ENCODE peak calls at places on chromosome 9, in six cellular contexts. I is foreskin fibroblast, H is uterus, E is HFF-Myc, J is A549, T is colonic mucosa. Z is an unnamed sample.

GRCh38 chr9:136171009-136171800 is 33.7 kb downstream of the LHX3 start:
- DNase-seq in I (no peak), H (no peak), E (no peak), J (peak), T (no peak), Z (no peak)

GRCh38 chr9:27338527-27338903 is 41.6 kb upstream of the EQTN start:
- DNase-seq in I (no peak), H (no peak), E (no peak), J (no peak), T (no peak), Z (no peak)

GRCh38 chr9:1032181-1032580 is 18.0 kb upstream of the DMRT2 start:
- DNase-seq in I (no peak), H (no peak), E (no peak), J (no peak), T (no peak), Z (no peak)

GRCh38 chr9:93577045-93577939 is 908 bp downstream of the PHF2 start:
- DNase-seq in I (no peak), H (no peak), E (no peak), J (no peak), T (peak), Z (no peak)

GRCh38 chr9:101736723-101737122 is 1.7 kb downstream of the GRIN3A start:
- DNase-seq in I (no peak), H (no peak), E (no peak), J (no peak), T (no peak), Z (no peak)

GRCh38 chr9:34633851-34634550 is 3.6 kb downstream of the SIGMAR1 start:
- DNase-seq in I (peak), H (peak), E (no peak), J (peak), T (peak), Z (no peak)

GRCh38 chr9:98334796-98335195 is 79.3 kb upstream of the TBC1D2 start:
- DNase-seq in I (no peak), H (no peak), E (no peak), J (no peak), T (no peak), Z (no peak)

GRCh38 chr9:109779711-109780452 is at the start of gene PALM2AKAP2:
- DNase-seq in I (peak), H (peak), E (peak), J (peak), T (peak), Z (peak)

GRCh38 chr9:91166796-91167366 is 194.8 kb downstream of the AUH start:
- DNase-seq in I (no peak), H (no peak), E (no peak), J (no peak), T (no peak), Z (no peak)

GRCh38 chr9:116081437-116082110 is 72.0 kb upstream of the PAPPA start:
- DNase-seq in I (no peak), H (no peak), E (no peak), J (no peak), T (no peak), Z (no peak)

GRCh38 chr9:97363661-97364299 is 48.1 kb upstream of the TDRD7 start:
- DNase-seq in I (no peak), H (no peak), E (no peak), J (no peak), T (no peak), Z (no peak)

GRCh38 chr9:133008824-133009223 is 22.0 kb upstream of the GTF3C5 start:
- DNase-seq in I (no peak), H (no peak), E (no peak), J (peak), T (peak), Z (no peak)

GRCh38 chr9:15606667-15607472 is 54.0 kb downstream of the CCDC171 start:
- DNase-seq in I (peak), H (no peak), E (peak), J (peak), T (peak), Z (no peak)

GRCh38 chr9:77435688-77436087 is 212.4 kb downstream of the GNA14 start:
- DNase-seq in I (no peak), H (no peak), E (no peak), J (no peak), T (no peak), Z (no peak)

GRCh38 chr9:134626576-134627416 is 14.8 kb upstream of the COL5A1 start:
- DNase-seq in I (peak), H (peak), E (no peak), J (no peak), T (no peak), Z (no peak)

GRCh38 chr9:6048039-6048438 is 32.6 kb upstream of the RANBP6 start:
- DNase-seq in I (no peak), H (no peak), E (no peak), J (no peak), T (no peak), Z (no peak)

GRCh38 chr9:133203506-133204075 is 5.5 kb downstream of the OBP2B start:
- DNase-seq in I (no peak), H (no peak), E (no peak), J (no peak), T (no peak), Z (no peak)

GRCh38 chr9:99072040-99072394 is 32.9 kb upstream of the TGFBR1 start:
- DNase-seq in I (no peak), H (no peak), E (no peak), J (no peak), T (no peak), Z (no peak)

GRCh38 chr9:134607971-134608370 is 33.6 kb upstream of the COL5A1 start:
- DNase-seq in I (no peak), H (no peak), E (no peak), J (no peak), T (no peak), Z (no peak)

GRCh38 chr9:77935974-77936373 is 95.6 kb downstream of the GNAQ start:
- DNase-seq in I (no peak), H (no peak), E (no peak), J (no peak), T (no peak), Z (no peak)

GRCh38 chr9:97564291-97565175 is 63.1 kb downstream of the TMOD1 start:
- DNase-seq in I (peak), H (peak), E (peak), J (peak), T (peak), Z (no peak)

GRCh38 chr9:110278080-110278707 is 21.9 kb upstream of the TXN start:
- DNase-seq in I (no peak), H (no peak), E (no peak), J (no peak), T (no peak), Z (no peak)

GRCh38 chr9:83920469-83920941 is 727 bp downstream of the KIF27 start:
- DNase-seq in I (no peak), H (peak), E (no peak), J (no peak), T (peak), Z (no peak)

GRCh38 chr9:73131376-73131775 is 20.3 kb upstream of the ANXA1 start:
- DNase-seq in I (no peak), H (no peak), E (no peak), J (no peak), T (no peak), Z (no peak)

GRCh38 chr9:74303945-74304344 is 193.2 kb upstream of the RORB start:
- DNase-seq in I (no peak), H (no peak), E (no peak), J (no peak), T (no peak), Z (no peak)

GRCh38 chr9:74304598-74304997 is 192.5 kb upstream of the RORB start:
- DNase-seq in I (no peak), H (no peak), E (no peak), J (no peak), T (no peak), Z (no peak)

GRCh38 chr9:74309654-74310053 is 187.5 kb upstream of the RORB start:
- DNase-seq in I (no peak), H (no peak), E (no peak), J (no peak), T (no peak), Z (no peak)
- TF ChIP-seq CTCF in I (no peak), H (no peak), E (no peak), J (no peak), T (no peak), Z (no peak)

GRCh38 chr9:112717669-112718331 is at the start of gene INIP:
- DNase-seq in I (peak), H (peak), E (peak), J (peak), T (peak), Z (peak)
- TF ChIP-seq CTCF in I (no peak), H (no peak), E (no peak), J (no peak), T (no peak), Z (no peak)

GRCh38 chr9:128636024-128636390 is 20.6 kb downstream of the DYNC2I2 start:
- DNase-seq in I (no peak), H (no peak), E (no peak), J (peak), T (peak), Z (peak)
- TF ChIP-seq CTCF in I (no peak), H (no peak), E (peak), J (peak), T (peak), Z (peak)

DNA sequence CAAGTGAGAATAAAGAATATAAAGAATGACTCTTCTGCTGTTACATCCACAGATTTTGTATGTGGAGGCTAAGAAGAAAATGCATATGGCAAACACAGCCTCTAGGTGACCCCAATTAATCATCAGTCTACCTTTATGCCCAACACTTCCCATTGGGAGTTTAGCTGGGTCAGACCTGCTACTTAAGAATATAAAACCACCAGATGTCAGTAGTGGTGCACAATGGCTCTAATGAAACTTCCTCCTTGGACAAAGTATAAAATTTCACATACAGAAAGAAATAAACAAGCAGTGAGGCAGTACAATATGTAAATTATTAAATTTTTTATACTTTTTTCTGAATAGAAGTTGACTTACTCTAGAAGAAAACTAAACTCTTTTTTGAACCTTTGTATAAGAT is 539.9 kb downstream of the BRINP1 start:
- DNase-seq in I (no peak), H (no peak), E (no peak), J (peak), T (no peak), Z (no peak)
- TF ChIP-seq CTCF in I (no peak), H (no peak), E (no peak), J (no peak), T (no peak), Z (no peak)

GRCh38 chr9:130422546-130422945 is 22.2 kb upstream of the ASS1 start:
- DNase-seq in I (no peak), H (no peak), E (no peak), J (no peak), T (no peak), Z (no peak)
- TF ChIP-seq CTCF in I (no peak), H (no peak), E (no peak), J (no peak), T (no peak), Z (no peak)

DNA sequence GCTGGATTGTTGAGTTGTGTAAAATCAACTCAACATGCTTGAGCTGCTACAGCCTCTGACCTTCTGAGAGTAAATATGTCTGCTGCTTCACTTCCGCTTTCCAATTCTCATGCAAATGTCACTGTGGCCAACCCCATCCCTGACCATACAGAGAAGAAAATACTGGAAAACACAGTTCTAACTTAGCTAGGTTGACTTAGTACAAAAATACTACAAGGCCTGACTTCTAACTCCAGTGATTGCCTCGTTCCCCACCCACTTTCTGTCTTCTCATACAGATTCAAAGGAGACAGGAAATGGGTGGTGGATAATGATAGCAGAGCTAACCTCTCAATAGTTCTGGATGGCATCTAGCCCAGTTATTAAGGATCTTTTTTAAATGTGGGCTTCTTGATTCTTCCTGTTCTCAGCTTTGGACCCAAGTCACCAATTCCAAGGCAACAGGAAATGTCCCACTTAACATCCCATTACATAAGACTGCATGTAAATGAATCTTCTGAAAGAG is 226.6 kb upstream of the SLC24A2 start:
- DNase-seq in I (no peak), H (no peak), E (no peak), J (no peak), T (no peak), Z (no peak)
- TF ChIP-seq CTCF in I (no peak), H (no peak), E (no peak), J (no peak), T (no peak), Z (no peak)

DNA sequence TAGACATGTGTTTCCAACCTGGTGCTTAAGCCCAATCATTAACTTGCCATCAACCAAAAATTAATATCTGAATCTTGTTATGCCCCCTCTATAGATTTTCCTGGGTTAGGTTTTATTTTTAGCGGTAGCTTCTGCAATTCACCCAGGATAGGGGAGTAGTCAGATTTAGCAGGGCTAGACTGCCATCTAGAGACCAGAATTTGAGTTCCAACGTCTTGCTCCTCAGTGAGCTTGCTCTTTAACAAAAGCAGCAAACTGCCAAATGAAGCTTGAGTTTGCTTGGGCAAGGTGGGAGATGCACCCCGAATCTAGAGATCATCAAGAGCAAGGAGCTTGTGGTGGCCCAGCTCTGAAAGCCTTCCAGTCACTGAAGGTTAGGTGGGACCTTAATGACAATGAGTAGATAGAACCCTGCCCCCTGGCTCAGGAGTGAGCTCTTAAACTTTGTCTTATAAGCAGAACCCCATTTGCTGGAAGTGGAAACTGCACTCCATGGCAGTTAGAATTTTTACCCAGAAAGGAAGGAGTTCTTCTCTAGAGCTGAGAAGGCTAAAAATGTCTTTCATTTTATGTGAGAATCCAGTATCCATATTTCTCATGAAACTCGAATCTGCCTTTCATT is 456.1 kb downstream of the RASEF start:
- DNase-seq in I (peak), H (peak), E (peak), J (peak), T (peak), Z (no peak)
- TF ChIP-seq CTCF in I (peak), H (peak), E (peak), J (peak), T (peak), Z (no peak)

DNA sequence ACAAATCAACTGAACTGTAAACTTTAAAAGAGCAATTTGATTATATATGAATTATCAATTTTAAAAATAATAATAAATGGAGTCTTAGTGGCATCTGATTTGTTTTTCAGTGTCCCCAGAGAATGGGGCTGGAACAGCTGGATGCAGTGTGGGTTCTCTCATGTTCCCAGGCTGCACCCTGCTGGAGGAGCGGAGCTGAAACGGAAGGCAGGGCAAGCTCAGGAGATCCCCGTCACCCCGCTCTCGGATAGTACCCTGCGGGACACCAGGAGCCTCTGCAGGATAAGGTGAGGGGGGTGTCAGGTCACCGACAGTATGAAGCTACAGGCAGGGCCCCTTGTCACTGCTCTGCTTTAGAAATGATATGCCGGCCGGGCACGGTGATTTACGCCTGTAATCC is 57.3 kb downstream of the S1PR3 start:
- DNase-seq in I (no peak), H (no peak), E (no peak), J (no peak), T (no peak), Z (no peak)
- TF ChIP-seq CTCF in I (no peak), H (no peak), E (no peak), J (no peak), T (no peak), Z (no peak)

GRCh38 chr9:79149585-79149984 is 422.2 kb upstream of the TLE4 start:
- DNase-seq in I (no peak), H (no peak), E (no peak), J (no peak), T (no peak), Z (no peak)

GRCh38 chr9:79152306-79152705 is 419.5 kb upstream of the TLE4 start:
- DNase-seq in I (no peak), H (no peak), E (no peak), J (no peak), T (no peak), Z (no peak)

GRCh38 chr9:79154806-79155205 is 417.0 kb upstream of the TLE4 start:
- DNase-seq in I (peak), H (no peak), E (no peak), J (no peak), T (no peak), Z (no peak)

DNA sequence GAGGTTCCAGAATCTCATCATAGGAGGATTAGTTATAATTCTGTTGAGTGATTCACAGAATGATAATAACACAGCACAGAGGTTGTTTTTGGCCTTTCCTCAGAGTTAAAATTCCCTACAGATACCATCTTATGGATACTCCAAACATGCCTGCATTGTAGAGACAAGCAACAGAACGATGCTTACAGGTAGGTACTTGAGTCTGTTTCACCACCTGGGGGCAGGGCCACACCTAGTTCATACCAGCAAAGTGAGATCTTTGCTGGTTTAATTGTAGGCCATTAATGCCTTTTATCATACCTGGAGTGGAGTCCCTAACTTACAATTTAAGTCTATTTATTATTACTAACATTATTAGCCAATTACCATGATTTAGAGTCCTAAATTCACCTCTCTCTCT is 416.5 kb upstream of the TLE4 start:
- DNase-seq in I (no peak), H (no peak), E (no peak), J (peak), T (no peak), Z (no peak)
- TF ChIP-seq CTCF in I (no peak), H (no peak), E (no peak), J (no peak), T (no peak), Z (no peak)

GRCh38 chr9:113356686-113357292 is 7.4 kb downstream of the BSPRY start:
- DNase-seq in I (no peak), H (no peak), E (no peak), J (no peak), T (no peak), Z (no peak)

GRCh38 chr9:113359385-113359784 is 10.0 kb downstream of the BSPRY start:
- DNase-seq in I (no peak), H (no peak), E (no peak), J (no peak), T (no peak), Z (peak)

GRCh38 chr9:113352006-113352405 is 2.7 kb downstream of the BSPRY start:
- DNase-seq in I (no peak), H (no peak), E (no peak), J (no peak), T (no peak), Z (no peak)

GRCh38 chr9:113352411-113352810 is 3.1 kb downstream of the BSPRY start:
- DNase-seq in I (no peak), H (no peak), E (no peak), J (no peak), T (no peak), Z (no peak)

DNA sequence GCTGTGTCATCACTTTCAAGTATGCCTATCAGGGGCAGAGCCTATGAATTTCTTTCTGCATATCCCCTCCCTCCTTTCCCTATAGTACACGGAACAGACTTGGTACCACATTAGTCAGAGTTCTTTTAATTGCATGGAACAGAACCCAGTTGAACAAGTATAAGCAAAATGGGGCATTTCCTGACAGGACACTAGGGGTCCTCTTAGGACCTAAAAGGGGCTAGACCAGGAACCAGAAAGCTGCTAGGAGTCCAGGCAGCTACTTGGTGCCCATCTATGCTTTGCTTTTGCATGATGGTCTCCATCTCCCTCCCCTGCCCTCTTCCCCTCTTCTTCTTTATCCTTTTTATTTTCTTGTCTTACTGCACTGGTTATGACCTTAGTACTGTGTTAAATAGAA is 5.9 kb downstream of the BSPRY start:
- DNase-seq in I (peak), H (no peak), E (no peak), J (peak), T (no peak), Z (no peak)
- TF ChIP-seq CTCF in I (no peak), H (no peak), E (peak), J (peak), T (no peak), Z (no peak)

Z was measured in pancreas.